ENCODE peak calls at places on chromosome 16, in seven cellular contexts. C, S, V, E, G, W and D are unnamed samples. For H3K4me1 and H3K27me3, the result is how much of the 10 kb centered on the place peaks cover.

GRCh38 chr16:49057391-49057790 is 224.2 kb downstream of the CBLN1 start:
- DNase-seq in C (no peak), S (no peak), V (no peak), E (no peak), G (no peak), W (no peak), D (no peak)

GRCh38 chr16:16067127-16067526 is 117.7 kb downstream of the ABCC1 start:
- DNase-seq in C (no peak), S (no peak), V (no peak), E (no peak), G (no peak), W (no peak), D (no peak)

GRCh38 chr16:21708533-21709115 is 44.9 kb downstream of the OTOA start:
- DNase-seq in C (peak), S (peak), V (peak), E (peak), G (peak), W (peak), D (peak)

GRCh38 chr16:64445649-64446048 is 676.2 kb downstream of the CDH11 start:
- DNase-seq in C (no peak), S (no peak), V (no peak), E (no peak), G (no peak), W (no peak), D (peak)

GRCh38 chr16:51035110-51035498 is 116.0 kb downstream of the SALL1 start:
- DNase-seq in C (peak), S (peak), V (no peak), E (no peak), G (no peak), W (no peak), D (no peak)

GRCh38 chr16:17346774-17347569 is 123.8 kb downstream of the XYLT1 start:
- DNase-seq in C (no peak), S (no peak), V (no peak), E (no peak), G (no peak), W (no peak), D (no peak)

GRCh38 chr16:65476556-65476955 is 354.7 kb upstream of the CDH11 start:
- DNase-seq in C (no peak), S (no peak), V (no peak), E (no peak), G (no peak), W (no peak), D (no peak)

GRCh38 chr16:14528306-14528948 is 101.6 kb downstream of the PARN start:
- DNase-seq in C (no peak), S (peak), V (no peak), E (no peak), G (no peak), W (no peak), D (no peak)

GRCh38 chr16:27217256-27217655 is 13.9 kb downstream of the KDM8 start:
- DNase-seq in C (no peak), S (peak), V (no peak), E (peak), G (no peak), W (no peak), D (peak)

GRCh38 chr16:5056347-5056746 is 9.4 kb downstream of the C16orf89 start:
- DNase-seq in C (no peak), S (peak), V (no peak), E (peak), G (peak), W (no peak), D (peak)

GRCh38 chr16:15961557-15962205 is 12.3 kb downstream of the ABCC1 start:
- DNase-seq in C (no peak), S (no peak), V (no peak), E (no peak), G (no peak), W (no peak), D (no peak)

GRCh38 chr16:63192969-63193368 is 1156.7 kb upstream of the CDH8 start:
- DNase-seq in C (no peak), S (no peak), V (no peak), E (no peak), G (no peak), W (no peak), D (no peak)

GRCh38 chr16:48385272-48385953 is at the start of gene SIAH1:
- DNase-seq in C (peak), S (peak), V (peak), E (peak), G (peak), W (peak), D (peak)

GRCh38 chr16:81645303-81645702 is 133.8 kb upstream of the PLCG2 start:
- DNase-seq in C (peak), S (peak), V (no peak), E (peak), G (peak), W (peak), D (peak)

GRCh38 chr16:87586201-87586782 is 16.0 kb upstream of the JPH3 start:
- DNase-seq in C (no peak), S (no peak), V (no peak), E (no peak), G (peak), W (no peak), D (peak)

GRCh38 chr16:56252835-56253234 is 61.5 kb downstream of the GNAO1 start:
- DNase-seq in C (peak), S (no peak), V (peak), E (no peak), G (no peak), W (no peak), D (no peak)

GRCh38 chr16:10485698-10486382 is 94.6 kb downstream of the EMP2 start:
- DNase-seq in C (no peak), S (no peak), V (no peak), E (no peak), G (no peak), W (no peak), D (no peak)

GRCh38 chr16:57893559-57894389 is 77.2 kb downstream of the CNGB1 start:
- DNase-seq in C (peak), S (peak), V (no peak), E (no peak), G (peak), W (peak), D (no peak)

GRCh38 chr16:48681520-48681919 is 71.5 kb upstream of the N4BP1 start:
- DNase-seq in C (no peak), S (no peak), V (no peak), E (no peak), G (no peak), W (no peak), D (no peak)

GRCh38 chr16:57695378-57696054 is 910 bp downstream of the DRC7 start:
- DNase-seq in C (no peak), S (no peak), V (no peak), E (no peak), G (no peak), W (no peak), D (no peak)

GRCh38 chr16:25614836-25615235 is 76.9 kb upstream of the HS3ST4 start:
- DNase-seq in C (no peak), S (no peak), V (no peak), E (no peak), G (no peak), W (no peak), D (no peak)

GRCh38 chr16:16062023-16062932 is 112.9 kb downstream of the ABCC1 start:
- DNase-seq in C (peak), S (no peak), V (no peak), E (no peak), G (no peak), W (peak), D (peak)

GRCh38 chr16:29028457-29029167 is 43.8 kb downstream of the LAT start:
- DNase-seq in C (no peak), S (no peak), V (no peak), E (no peak), G (no peak), W (no peak), D (peak)

GRCh38 chr16:53962041-53962440 is 258.1 kb downstream of the FTO start:
- DNase-seq in C (no peak), S (no peak), V (no peak), E (no peak), G (no peak), W (no peak), D (no peak)

GRCh38 chr16:50924759-50925545 is 183.1 kb downstream of the CYLD start:
- DNase-seq in C (peak), S (no peak), V (no peak), E (no peak), G (no peak), W (no peak), D (no peak)

GRCh38 chr16:57167951-57168350 is 17.9 kb downstream of the PSME3IP1 start:
- DNase-seq in C (no peak), S (peak), V (no peak), E (peak), G (no peak), W (no peak), D (no peak)

GRCh38 chr16:67910162-67910561 is 17.1 kb downstream of the PSKH1 start:
- DNase-seq in C (no peak), S (peak), V (no peak), E (no peak), G (no peak), W (no peak), D (no peak)

GRCh38 chr16:1537763-1538289 is 4.4 kb downstream of the TMEM204 start:
- DNase-seq in C (no peak), S (no peak), V (peak), E (no peak), G (no peak), W (no peak), D (no peak)

GRCh38 chr16:70715113-70715711 is 29.4 kb upstream of the MTSS2 start:
- DNase-seq in C (peak), S (peak), V (peak), E (no peak), G (peak), W (peak), D (no peak)

GRCh38 chr16:66692341-66692740 is 4.2 kb downstream of the CMTM4 start:
- DNase-seq in C (no peak), S (no peak), V (no peak), E (no peak), G (no peak), W (no peak), D (no peak)

DNA sequence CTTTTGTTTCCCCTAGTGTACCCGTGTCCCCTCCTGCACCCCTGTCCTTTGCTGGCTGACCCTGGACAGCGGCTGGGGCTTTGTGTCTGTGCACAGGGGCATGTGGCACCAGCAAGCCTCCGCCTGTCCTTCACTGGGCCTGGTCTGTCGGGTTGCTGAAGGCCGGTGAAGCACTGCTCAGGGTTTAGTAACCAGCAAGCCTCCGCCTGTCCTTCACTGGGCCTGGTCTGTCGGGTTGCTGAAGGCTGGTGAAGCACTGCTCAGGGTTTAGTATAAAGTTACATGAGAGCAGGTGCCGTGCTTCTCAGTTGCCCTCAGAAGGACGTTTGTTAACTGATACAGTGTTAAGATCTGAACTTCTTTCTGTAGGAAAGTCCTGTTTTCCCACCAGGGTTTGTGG is 33.8 kb downstream of the DEF8 start:
- DNase-seq in C (no peak), S (no peak), V (no peak), E (no peak), G (peak), W (no peak), D (no peak)
- H3K27ac ChIP-seq in C (no peak), S (no peak), V (no peak), E (no peak), G (no peak), W (no peak), D (no peak)

GRCh38 chr16:85851034-85851780 is 47.8 kb upstream of the IRF8 start:
- DNase-seq in C (no peak), S (no peak), V (no peak), E (no peak), G (no peak), W (no peak), D (peak)
- H3K4me1 ChIP-seq in C (under half), S (under half), V (under half), E (under half), G (under half), W (under half), D (under half)

DNA sequence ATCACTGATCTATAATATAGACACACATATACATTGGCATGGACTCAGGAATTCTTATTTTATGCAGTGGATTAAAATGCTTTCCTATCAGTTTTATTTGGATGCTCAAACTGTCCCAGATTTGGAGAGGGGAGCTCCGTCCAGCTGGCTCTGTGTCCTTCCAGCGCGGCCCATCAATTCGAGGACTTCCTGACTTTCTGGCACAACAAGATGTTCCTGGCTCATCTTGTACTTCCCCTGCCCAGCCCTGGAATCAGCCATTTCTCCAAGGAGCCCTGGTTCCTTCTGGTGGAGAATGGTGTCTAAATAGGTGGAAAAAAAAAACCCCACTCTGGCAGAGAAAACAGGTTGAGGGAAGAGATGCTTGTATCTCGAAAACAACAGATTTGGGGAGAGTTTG is 94.5 kb downstream of the CRISPLD2 start:
- DNase-seq in C (no peak), S (no peak), V (peak), E (no peak), G (no peak), W (no peak), D (no peak)
- H3K27me3 ChIP-seq in C (under half), S (under half), V (under half), E (under half), G (under half), W (under half), D (under half)

GRCh38 chr16:85370543-85370880 is 242.6 kb upstream of the GSE1 start:
- DNase-seq in C (no peak), S (no peak), V (no peak), E (no peak), G (no peak), W (no peak), D (no peak)
- H3K27ac ChIP-seq in C (no peak), S (peak), V (no peak), E (peak), G (peak), W (no peak), D (peak)

DNA sequence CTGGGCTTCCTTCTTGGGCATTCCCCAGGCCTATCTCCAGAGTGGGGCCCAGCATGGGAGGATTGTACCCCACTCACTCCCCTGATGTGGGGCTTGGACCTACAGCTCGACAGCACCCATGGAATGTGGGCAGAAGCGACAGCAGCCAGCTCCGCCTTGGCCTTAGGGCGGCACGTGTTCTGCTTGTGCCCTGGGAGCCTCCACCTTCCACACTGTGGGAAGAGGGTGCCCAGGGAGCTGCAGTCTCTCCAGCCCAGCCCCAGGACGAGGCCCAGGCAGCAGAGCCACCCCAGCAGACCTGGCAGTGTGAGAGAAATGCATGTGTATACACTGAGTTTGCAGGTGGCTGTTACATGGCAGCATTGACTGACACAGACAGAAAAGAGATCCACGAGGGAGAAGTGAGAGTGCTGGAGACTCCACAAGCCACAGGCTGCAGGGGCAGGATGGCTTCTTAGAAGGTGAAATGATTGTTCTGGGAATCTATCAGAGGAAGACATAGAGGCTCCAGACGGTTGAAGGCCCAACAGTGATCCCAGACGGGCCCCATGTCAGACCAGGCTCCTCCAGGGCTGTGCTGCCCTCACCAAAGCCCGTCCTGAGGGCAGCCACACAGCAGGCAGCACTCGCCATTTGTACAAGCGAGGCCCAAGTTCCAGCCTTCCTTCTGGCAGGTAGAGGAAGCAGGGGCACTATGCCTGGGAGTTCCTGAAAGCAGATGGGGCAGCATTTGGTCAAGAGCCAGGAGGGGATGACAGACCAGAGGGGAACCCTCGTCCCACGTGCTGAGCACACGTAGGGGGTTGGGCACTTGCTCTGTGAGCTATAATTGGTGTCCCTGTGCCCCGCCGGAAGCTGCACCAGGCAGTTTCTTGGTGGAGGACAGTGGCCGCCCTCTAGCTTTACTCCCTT is 2.8 kb upstream of the DNASE1 start:
- DNase-seq in C (no peak), S (no peak), V (no peak), E (no peak), G (no peak), W (no peak), D (no peak)
- H3K4me1 ChIP-seq in C (under half), S (under half), V (under half), E (under half), G (under half), W (under half), D (under half)

DNA sequence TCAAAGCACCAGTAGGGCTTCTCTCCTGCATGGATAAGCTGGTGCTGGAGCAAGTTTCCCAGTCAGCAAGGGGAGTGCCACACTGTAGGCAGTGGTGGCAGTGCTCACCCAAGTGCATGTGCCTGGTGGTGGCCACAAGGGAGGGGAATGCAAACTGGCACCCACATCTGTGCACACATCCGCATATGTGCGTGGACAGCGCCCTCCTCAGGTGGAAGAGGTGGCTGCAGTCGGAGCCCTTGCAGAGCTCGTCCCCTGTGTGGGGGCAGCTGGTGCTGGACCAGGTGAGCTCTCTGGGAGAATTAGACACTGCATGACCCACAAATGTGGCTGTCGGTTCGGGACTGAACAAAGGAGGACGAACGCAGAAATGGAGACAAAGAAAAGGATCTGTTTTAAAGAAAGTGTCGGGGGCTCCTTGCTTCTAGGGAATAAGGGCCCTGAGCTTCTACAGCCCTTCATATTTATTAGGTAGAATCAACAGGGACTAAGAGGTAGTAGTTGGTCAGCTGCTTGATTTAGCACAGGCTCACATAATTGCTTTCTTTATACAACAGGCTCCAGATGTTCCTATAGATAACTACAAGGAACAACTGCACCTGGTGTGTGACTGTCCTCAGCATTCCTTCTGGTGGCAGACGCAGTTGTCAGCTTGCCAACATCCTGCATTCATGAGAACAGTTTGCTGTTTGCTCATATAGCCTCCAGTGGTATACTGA is 5.3 kb upstream of the ZNF689 start:
- DNase-seq in C (peak), S (peak), V (peak), E (peak), G (peak), W (peak), D (peak)
- H3K27me3 ChIP-seq in C (under half), S (under half), V (under half), E (under half), G (under half), W (under half), D (under half)